ENCODE peak calls at places on chromosomes 5 and 9, in six cellular contexts. G is endodermal cell, W is IMR-90, Y is endothelial cell of umbilical vein, K is Peyer's patch, S is cardiac muscle cell. R is an unnamed sample.

GRCh38 chr5:54148062-54148461 is 162.3 kb downstream of the ARL15 start:
- DNase-seq in S (peak), Y (no peak), W (peak), G (no peak), K (no peak), R (no peak)

GRCh38 chr5:73214921-73215490 is 42.0 kb downstream of the TMEM174 start:
- DNase-seq in Y (no peak), W (no peak), K (no peak), G (peak), S (no peak), R (no peak)

GRCh38 chr5:14204785-14205321 is 61.7 kb downstream of the TRIO start:
- DNase-seq in K (peak), Y (peak), G (no peak), W (peak), S (peak), R (no peak)

GRCh38 chr5:76790632-76791290 is 28.1 kb upstream of the F2RL1 start:
- DNase-seq in S (peak), K (no peak), Y (peak), W (peak), G (no peak), R (no peak)

GRCh38 chr5:31516802-31517201 is 15.1 kb downstream of the DROSHA start:
- DNase-seq in K (no peak), W (no peak), Y (no peak), S (no peak), G (no peak), R (no peak)

GRCh38 chr9:137055385-137056364 is 1.8 kb upstream of the ENTPD2 start:
- DNase-seq in S (peak), K (peak), W (peak), Y (no peak), G (no peak), R (no peak)

GRCh38 chr5:140362875-140363630 is 3.1 kb downstream of the SLC4A9 start:
- DNase-seq in G (peak), K (peak), Y (peak), S (peak), W (peak), R (no peak)

GRCh38 chr5:41087461-41087860 is 16.3 kb upstream of the MROH2B start:
- DNase-seq in S (peak), G (no peak), Y (no peak), W (peak), K (no peak), R (no peak)

GRCh38 chr5:16417392-16418074 is 48.1 kb downstream of the ZNF622 start:
- DNase-seq in G (no peak), W (no peak), K (no peak), Y (no peak), S (no peak), R (no peak)

GRCh38 chr9:83027153-83027867 is 35.6 kb downstream of the RASEF start:
- DNase-seq in Y (no peak), W (peak), G (no peak), S (peak), K (no peak), R (no peak)

GRCh38 chr9:68560131-68560844 is 19.6 kb upstream of the TMEM252 start:
- DNase-seq in W (peak), G (peak), Y (peak), S (peak), K (peak), R (no peak)

GRCh38 chr9:135693265-135693664 is 6.0 kb downstream of the SOHLH1 start:
- DNase-seq in W (no peak), K (no peak), G (no peak), S (no peak), Y (no peak), R (no peak)

GRCh38 chr9:102185371-102185770 is 446.9 kb upstream of the GRIN3A start:
- DNase-seq in Y (no peak), S (no peak), G (no peak), K (no peak), W (no peak), R (no peak)

GRCh38 chr5:153880094-153880493 is 158.6 kb downstream of the FAM114A2 start:
- DNase-seq in S (no peak), G (no peak), W (no peak), Y (no peak), K (no peak), R (no peak)

GRCh38 chr5:172173771-172174170 is 14.3 kb downstream of the STK10 start:
- DNase-seq in Y (no peak), W (peak), K (no peak), S (peak), G (no peak), R (no peak)

GRCh38 chr9:128943832-128944620 is 3.4 kb downstream of the DOLK start:
- DNase-seq in W (no peak), S (no peak), K (no peak), G (no peak), Y (no peak), R (no peak)

GRCh38 chr9:130265431-130266235 is at the start of gene HMCN2:
- DNase-seq in S (peak), W (no peak), K (no peak), Y (no peak), G (peak), R (no peak)

GRCh38 chr9:137605146-137606004 is at the start of gene ARRDC1:
- DNase-seq in G (peak), Y (peak), K (peak), W (peak), S (peak), R (peak)

GRCh38 chr9:78261403-78262001 is 25.6 kb downstream of the CEP78 start:
- DNase-seq in K (no peak), G (no peak), W (peak), S (peak), Y (peak), R (no peak)

GRCh38 chr9:96567203-96567700 is 52.4 kb downstream of the CDC14B start:
- DNase-seq in Y (peak), S (peak), W (no peak), G (no peak), K (peak), R (no peak)

GRCh38 chr5:4553968-4554367 is 586.2 kb upstream of the ADAMTS16 start:
- DNase-seq in K (no peak), Y (no peak), S (no peak), W (no peak), G (no peak), R (no peak)

GRCh38 chr9:106866243-106866642 is 3.3 kb downstream of the ZNF462 start:
- DNase-seq in S (no peak), Y (no peak), K (no peak), G (no peak), W (no peak), R (no peak)

GRCh38 chr9:112532427-112532826 is 45.8 kb downstream of the KIAA1958 start:
- DNase-seq in K (no peak), G (no peak), W (peak), S (peak), Y (no peak), R (no peak)

GRCh38 chr5:132384506-132384905 is 15.0 kb downstream of the SLC22A5 start:
- DNase-seq in K (no peak), Y (no peak), G (no peak), W (no peak), S (no peak), R (no peak)

GRCh38 chr9:32877639-32878217 is 94.4 kb downstream of the TMEM215 start:
- DNase-seq in Y (no peak), S (no peak), K (no peak), G (no peak), W (no peak), R (no peak)

GRCh38 chr9:107848598-107848997 is 359.0 kb upstream of the KLF4 start:
- DNase-seq in S (peak), Y (no peak), G (no peak), W (no peak), K (no peak), R (no peak)

GRCh38 chr5:83721878-83722779 is 1.5 kb upstream of the HAPLN1 start:
- DNase-seq in W (peak), S (peak), K (no peak), G (peak), Y (peak), R (peak)

GRCh38 chr5:159850192-159850573 is 66.1 kb upstream of the ADRA1B start:
- DNase-seq in W (peak), K (no peak), Y (no peak), G (no peak), S (no peak), R (no peak)

GRCh38 chr5:14035859-14036440 is 91.5 kb upstream of the DNAH5 start:
- DNase-seq in G (peak), W (peak), S (peak), K (no peak), Y (peak), R (peak)

GRCh38 chr5:131252824-131253171 is 11.1 kb upstream of the CDC42SE2 start:
- DNase-seq in S (peak), Y (peak), K (peak), W (no peak), G (no peak), R (no peak)

GRCh38 chr9:6153425-6153824 is 62.2 kb upstream of the IL33 start:
- DNase-seq in W (peak), G (no peak), Y (peak), S (peak), K (no peak), R (no peak)

DNA sequence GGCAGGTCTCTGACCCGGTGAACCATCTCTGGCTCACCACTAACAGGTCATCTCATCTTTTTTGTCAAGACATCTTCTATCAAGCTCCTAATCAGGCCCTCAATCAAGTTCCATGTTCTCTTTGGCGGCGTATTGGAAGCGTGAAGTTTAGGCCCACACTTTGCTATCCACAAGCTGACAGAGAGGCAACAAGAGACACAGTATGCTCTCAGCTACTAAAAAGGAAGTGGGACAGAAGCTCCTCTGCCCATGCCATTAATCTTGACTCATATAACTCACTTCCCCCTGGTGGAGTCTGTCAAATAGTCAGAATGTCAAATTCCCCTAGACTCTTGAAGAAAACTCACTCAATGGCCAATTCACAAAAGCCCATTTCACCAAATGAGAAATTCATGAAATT is 77.6 kb upstream of the TMC1 start:
- DNase-seq in W (no peak), K (no peak), S (no peak), G (no peak), Y (no peak), R (no peak)
- H3K27ac ChIP-seq in W (peak), K (no peak), S (no peak), G (no peak), Y (no peak), R (peak)

GRCh38 chr5:90381213-90381929 is 28.2 kb downstream of the CETN3 start:
- DNase-seq in W (no peak), K (no peak), G (no peak), Y (no peak), S (no peak), R (no peak)

GRCh38 chr5:90387508-90387907 is 22.0 kb downstream of the CETN3 start:
- DNase-seq in G (no peak), W (no peak), Y (no peak), S (no peak), K (no peak), R (no peak)

GRCh38 chr5:90384389-90384788 is 25.2 kb downstream of the CETN3 start:
- DNase-seq in Y (no peak), G (no peak), K (no peak), S (no peak), W (no peak), R (no peak)

GRCh38 chr5:90386099-90386710 is 23.4 kb downstream of the CETN3 start:
- DNase-seq in W (peak), Y (peak), G (no peak), S (peak), K (no peak), R (no peak)

GRCh38 chr5:90383903-90384302 is 25.7 kb downstream of the CETN3 start:
- DNase-seq in S (no peak), K (no peak), Y (no peak), W (no peak), G (no peak), R (no peak)
- TF ChIP-seq CTCF in S (no peak), K (no peak), Y (no peak), W (no peak), G (no peak), R (no peak)

GRCh38 chr9:3788211-3788610 is 262.4 kb upstream of the RFX3 start:
- DNase-seq in K (no peak), G (no peak), S (no peak), Y (no peak), W (no peak), R (no peak)
- H3K4me3 ChIP-seq in K (no peak), G (peak), S (no peak), Y (no peak), W (no peak), R (no peak)

GRCh38 chr5:150147580-150148407 is 7.9 kb downstream of the PDGFRB start:
- DNase-seq in Y (no peak), S (no peak), G (no peak), W (no peak), K (no peak), R (no peak)

GRCh38 chr5:150148408-150148927 is 7.2 kb downstream of the PDGFRB start:
- DNase-seq in W (peak), K (no peak), G (no peak), S (peak), Y (no peak), R (no peak)

GRCh38 chr5:150144876-150145275 is 10.8 kb downstream of the PDGFRB start:
- DNase-seq in S (peak), Y (no peak), W (peak), K (no peak), G (no peak), R (no peak)

GRCh38 chr5:150146235-150146634 is 9.4 kb downstream of the PDGFRB start:
- DNase-seq in G (no peak), W (no peak), S (no peak), Y (no peak), K (no peak), R (no peak)

GRCh38 chr5:150146862-150147579 is 8.6 kb downstream of the PDGFRB start:
- DNase-seq in W (no peak), K (no peak), Y (no peak), G (no peak), S (no peak), R (no peak)
- H3K27ac ChIP-seq in W (peak), K (no peak), Y (no peak), G (peak), S (no peak), R (no peak)

GRCh38 chr9:116163293-116164055 is 9.9 kb downstream of the PAPPA start:
- DNase-seq in G (peak), W (no peak), S (no peak), K (no peak), Y (no peak), R (no peak)
- TF ChIP-seq CTCF in G (peak), W (peak), S (peak), K (no peak), Y (peak), R (peak)

GRCh38 chr9:34797367-34797766 is 87.4 kb upstream of the CCL21 start:
- DNase-seq in G (no peak), K (no peak), Y (no peak), W (no peak), S (no peak), R (no peak)

GRCh38 chr9:34793428-34793827 is 83.5 kb upstream of the CCL21 start:
- DNase-seq in G (no peak), Y (no peak), S (no peak), W (no peak), K (no peak), R (no peak)

GRCh38 chr9:34796924-34797323 is 87.0 kb upstream of the CCL21 start:
- DNase-seq in S (no peak), Y (no peak), W (no peak), K (no peak), G (peak), R (no peak)
- H3K4me3 ChIP-seq in S (no peak), Y (no peak), W (no peak), K (no peak), G (no peak), R (no peak)

GRCh38 chr9:76828462-76828861 is 64.2 kb downstream of the PCA3 start:
- DNase-seq in W (peak), G (no peak), S (peak), Y (no peak), K (no peak), R (no peak)
- H3K27ac ChIP-seq in W (no peak), G (no peak), S (no peak), Y (no peak), K (no peak), R (no peak)

GRCh38 chr5:1203311-1203967 is 2.0 kb downstream of the SLC6A19 start:
- DNase-seq in W (no peak), K (no peak), S (no peak), Y (no peak), G (no peak), R (peak)

GRCh38 chr5:1202798-1203185 is 1.4 kb downstream of the SLC6A19 start:
- DNase-seq in S (no peak), Y (no peak), G (no peak), K (no peak), W (no peak), R (peak)

GRCh38 chr5:1205255-1206180 is 4.1 kb downstream of the SLC6A19 start:
- DNase-seq in K (no peak), W (no peak), Y (no peak), G (no peak), S (no peak), R (peak)

GRCh38 chr5:1203968-1204692 is 2.7 kb downstream of the SLC6A19 start:
- DNase-seq in W (no peak), Y (no peak), K (no peak), S (no peak), G (no peak), R (peak)

GRCh38 chr5:1204693-1205242 is 3.4 kb downstream of the SLC6A19 start:
- DNase-seq in G (peak), S (peak), K (no peak), Y (no peak), W (peak), R (peak)
- TF ChIP-seq CTCF in G (peak), S (peak), K (peak), Y (peak), W (peak), R (peak)

GRCh38 chr9:126223798-126224531 is 102.7 kb upstream of the MVB12B start:
- DNase-seq in W (no peak), G (no peak), S (no peak), Y (no peak), K (no peak), R (no peak)
- H3K4me3 ChIP-seq in W (no peak), G (no peak), S (no peak), Y (no peak), K (no peak), R (no peak)